ENCODE peak calls at places on chromosomes 3 and 15, in ten cellular contexts. F is KG1, K is amygdala, Z is astrocyte of the spinal cord, E is neural progenitor cell, Y is NCI-H774, D is HuH-7.5, J is nucleus accumbens, P is ACHN, Q is fibroblast of pulmonary artery. A is an unnamed sample.

GRCh38 chr15:64105113-64105704 is 9.4 kb downstream of the SNX1 start:
- DNase-seq in Y (no peak), Z (no peak), J (no peak), K (no peak), D (no peak), Q (peak), E (no peak), F (no peak), P (no peak), A (no peak)

GRCh38 chr3:52286777-52287110 is 884 bp upstream of the GLYCTK start:
- DNase-seq in D (no peak), Y (no peak), F (no peak), K (no peak), Q (peak), Z (no peak), J (no peak), P (peak), E (no peak), A (no peak)

GRCh38 chr15:57345584-57345983 is 30.7 kb upstream of the CGNL1 start:
- DNase-seq in Y (no peak), J (no peak), P (peak), E (peak), Z (no peak), Q (no peak), F (no peak), K (no peak), D (peak), A (no peak)

GRCh38 chr3:31772155-31772761 is 208.8 kb downstream of the OSBPL10 start:
- DNase-seq in J (no peak), D (no peak), Z (no peak), E (no peak), Q (no peak), P (no peak), Y (no peak), K (no peak), F (no peak), A (no peak)

GRCh38 chr3:179037361-179037760 is 34.2 kb downstream of the ZMAT3 start:
- DNase-seq in J (no peak), P (no peak), Y (no peak), Q (peak), Z (peak), F (no peak), K (peak), E (no peak), D (no peak), A (no peak)

GRCh38 chr3:37624276-37624675 is 237.4 kb upstream of the CTDSPL start:
- DNase-seq in Z (no peak), P (no peak), Q (no peak), D (no peak), F (no peak), J (no peak), Y (no peak), E (no peak), K (no peak), A (no peak)

GRCh38 chr3:123635220-123635619 is 50.4 kb upstream of the HACD2 start:
- DNase-seq in P (no peak), D (no peak), F (no peak), J (no peak), K (no peak), Q (no peak), Z (peak), Y (no peak), E (peak), A (no peak)

GRCh38 chr15:67407709-67408257 is 113.1 kb upstream of the C15orf61 start:
- DNase-seq in J (no peak), F (no peak), Y (peak), Q (no peak), Z (no peak), D (no peak), P (no peak), E (no peak), K (no peak), A (no peak)

GRCh38 chr3:141294848-141295247 is 63.2 kb downstream of the PXYLP1 start:
- DNase-seq in P (peak), D (no peak), Z (peak), Q (peak), K (no peak), J (no peak), E (no peak), F (no peak), Y (no peak), A (no peak)

GRCh38 chr15:86916671-86917450 is 837.2 kb downstream of the AGBL1 start:
- DNase-seq in J (peak), Q (no peak), P (no peak), Y (no peak), F (no peak), E (peak), Z (no peak), D (no peak), K (peak), A (no peak)

GRCh38 chr15:38050529-38050928 is 116.1 kb downstream of the TMCO5A start:
- DNase-seq in Y (no peak), J (no peak), E (no peak), D (no peak), Q (peak), F (no peak), K (no peak), Z (peak), P (peak), A (no peak)

GRCh38 chr3:136957751-136958288 is at the start of gene IL20RB:
- DNase-seq in F (no peak), P (peak), Y (no peak), Z (peak), K (no peak), Q (peak), D (no peak), J (no peak), E (peak), A (no peak)

GRCh38 chr3:10780922-10781321 is 35.1 kb upstream of the SLC6A11 start:
- DNase-seq in Q (no peak), E (no peak), F (no peak), P (no peak), J (no peak), K (no peak), Z (no peak), Y (no peak), D (no peak), A (no peak)

GRCh38 chr3:185843126-185843525 is 18.3 kb upstream of the IGF2BP2 start:
- DNase-seq in Y (no peak), Q (no peak), D (no peak), K (no peak), P (no peak), J (no peak), Z (no peak), E (no peak), F (no peak), A (no peak)

GRCh38 chr15:67242665-67243064 is 11.8 kb downstream of the AAGAB start:
- DNase-seq in Y (no peak), Q (peak), F (peak), D (no peak), J (no peak), E (no peak), P (no peak), K (no peak), Z (no peak), A (no peak)

GRCh38 chr15:68337826-68338225 is 60.3 kb downstream of the FEM1B start:
- DNase-seq in Q (no peak), Z (no peak), Y (no peak), K (no peak), P (peak), D (no peak), E (no peak), F (no peak), J (no peak), A (no peak)

GRCh38 chr15:42108808-42109207 is 14.4 kb upstream of the PLA2G4D start:
- DNase-seq in P (no peak), Q (no peak), Y (no peak), F (no peak), E (no peak), J (no peak), Z (no peak), K (no peak), D (no peak), A (no peak)

GRCh38 chr3:8658326-8659212 is 14.0 kb upstream of the SSUH2 start:
- DNase-seq in Z (peak), K (peak), J (no peak), Y (peak), D (peak), F (no peak), E (no peak), P (no peak), Q (peak), A (peak)

GRCh38 chr3:130341882-130342281 is 3.6 kb upstream of the COL6A5 start:
- DNase-seq in E (no peak), P (no peak), Z (no peak), F (no peak), Q (no peak), K (no peak), J (no peak), Y (no peak), D (no peak), A (no peak)

GRCh38 chr15:57555270-57555669 is 36.4 kb upstream of the MYZAP start:
- DNase-seq in F (no peak), Y (no peak), J (no peak), K (no peak), Z (no peak), D (no peak), E (no peak), Q (peak), P (no peak), A (no peak)

GRCh38 chr3:115792206-115792955 is 169.1 kb downstream of the GAP43 start:
- DNase-seq in K (no peak), P (no peak), J (no peak), Y (no peak), D (peak), Z (peak), Q (no peak), E (no peak), F (no peak), A (no peak)

GRCh38 chr15:59545573-59545972 is 66.0 kb upstream of the GCNT3 start:
- DNase-seq in Q (no peak), P (no peak), E (peak), D (no peak), K (no peak), Y (no peak), F (no peak), Z (no peak), J (no peak), A (no peak)

GRCh38 chr3:44992555-44993470 is 16.8 kb downstream of the EXOSC7 start:
- DNase-seq in E (peak), K (no peak), P (no peak), J (no peak), Z (peak), Q (no peak), F (peak), Y (no peak), D (peak), A (no peak)

GRCh38 chr3:176328198-176328597 is 869.1 kb downstream of the TBL1XR1 start:
- DNase-seq in F (no peak), D (no peak), J (no peak), P (no peak), Z (no peak), E (no peak), Y (no peak), K (no peak), Q (no peak), A (no peak)

GRCh38 chr15:62067448-62068044 is 769 bp downstream of the C2CD4A start:
- DNase-seq in P (peak), E (peak), J (no peak), Z (no peak), Y (peak), D (peak), F (no peak), K (peak), Q (peak), A (no peak)

GRCh38 chr3:13210221-13210975 is 137.2 kb upstream of the IQSEC1 start:
- DNase-seq in D (no peak), K (no peak), F (no peak), Q (no peak), P (no peak), J (no peak), Z (no peak), Y (no peak), E (peak), A (no peak)

GRCh38 chr3:55207744-55208143 is 279.4 kb downstream of the WNT5A start:
- DNase-seq in F (no peak), P (no peak), Z (no peak), J (no peak), Y (no peak), Q (no peak), K (no peak), E (no peak), D (no peak), A (no peak)

GRCh38 chr15:94804613-94805012 is 573.3 kb downstream of the MCTP2 start:
- DNase-seq in P (no peak), J (no peak), Y (no peak), E (no peak), K (no peak), Z (no peak), D (no peak), Q (no peak), F (no peak), A (no peak)

GRCh38 chr3:42509111-42509510 is 6.7 kb downstream of the VIPR1 start:
- DNase-seq in Y (no peak), P (no peak), Q (no peak), D (no peak), E (no peak), K (no peak), Z (no peak), J (no peak), F (no peak), A (no peak)

GRCh38 chr3:71532639-71533395 is 50.7 kb downstream of the FOXP1 start:
- DNase-seq in Y (no peak), F (no peak), Q (peak), P (no peak), E (no peak), Z (peak), D (no peak), J (no peak), K (no peak), A (no peak)

GRCh38 chr3:117404153-117404552 is 694.6 kb downstream of the TUSC7 start:
- DNase-seq in D (no peak), F (no peak), E (no peak), J (no peak), Q (peak), P (no peak), Z (no peak), Y (no peak), K (no peak), A (no peak)

GRCh38 chr3:41103200-41103599 is 96.1 kb upstream of the CTNNB1 start:
- DNase-seq in K (no peak), E (no peak), P (no peak), J (no peak), Y (no peak), D (no peak), F (no peak), Q (no peak), Z (no peak), A (no peak)

GRCh38 chr3:48685293-48685602 is 467 bp downstream of the NCKIPSD start:
- DNase-seq in F (no peak), E (no peak), Q (no peak), J (no peak), Y (no peak), K (no peak), D (no peak), P (no peak), Z (no peak), A (no peak)

GRCh38 chr3:122421101-122421500 is 5.2 kb upstream of the WDR5B start:
- DNase-seq in D (no peak), F (no peak), K (no peak), Y (no peak), J (no peak), Z (no peak), E (no peak), P (no peak), Q (no peak), A (no peak)

GRCh38 chr3:101466465-101467309 is 46.3 kb downstream of the SENP7 start:
- DNase-seq in Y (no peak), F (no peak), Q (no peak), Z (no peak), D (no peak), K (no peak), E (peak), J (no peak), P (no peak), A (no peak)

A was measured in B cell.